ENCODE peak calls at places on chromosome 11, in eight cellular contexts. L is bronchial epithelial cell; Z is posterior cingulate gyrus; W is IMR-90; F is ovary; A is WTC11; X is Jurkat, Clone E6-1; P is omental fat pad. Y is an unnamed sample.

GRCh38 chr11:124123587-124123986 is 8.3 kb downstream of the VWA5A start:
- DNase-seq in Z (no peak), A (peak), X (peak), W (no peak), L (no peak), F (no peak), P (no peak), Y (no peak)

GRCh38 chr11:113504586-113504985 is 29.4 kb upstream of the DRD2 start:
- DNase-seq in L (no peak), W (no peak), F (no peak), A (no peak), X (no peak), Z (no peak), P (no peak), Y (no peak)

GRCh38 chr11:2150206-2150847 is 10.7 kb downstream of the INS start:
- DNase-seq in F (no peak), Z (no peak), W (peak), A (no peak), L (peak), X (no peak), P (no peak), Y (no peak)

GRCh38 chr11:106421673-106422292 is 344.3 kb downstream of the AASDHPPT start:
- DNase-seq in P (no peak), A (no peak), W (no peak), Z (no peak), F (no peak), X (no peak), L (peak), Y (no peak)

GRCh38 chr11:34823639-34824038 is 92.5 kb downstream of the APIP start:
- DNase-seq in L (no peak), W (no peak), P (no peak), Z (no peak), F (no peak), A (no peak), X (no peak), Y (no peak)

GRCh38 chr11:61752117-61752924 is at the start of gene MYRF:
- DNase-seq in X (no peak), F (peak), Z (peak), A (peak), P (no peak), W (peak), L (no peak), Y (peak)

GRCh38 chr11:61447601-61448551 is 18.0 kb downstream of the SDHAF2 start:
- DNase-seq in P (no peak), L (peak), F (no peak), A (no peak), Z (no peak), X (no peak), W (peak), Y (no peak)

GRCh38 chr11:86990520-86990919 is 35.3 kb upstream of the FZD4 start:
- DNase-seq in X (no peak), A (no peak), W (peak), Z (no peak), P (no peak), F (no peak), L (peak), Y (no peak)

GRCh38 chr11:123480290-123480815 is 50.3 kb downstream of the GRAMD1B start:
- DNase-seq in L (no peak), Z (no peak), P (no peak), A (no peak), F (no peak), W (no peak), X (no peak), Y (no peak)

GRCh38 chr11:3615998-3616397 is 25.8 kb downstream of the ART5 start:
- DNase-seq in P (no peak), W (no peak), Z (no peak), X (no peak), L (peak), A (no peak), F (no peak), Y (no peak)

GRCh38 chr11:7516488-7516887 is 2.7 kb downstream of the PPFIBP2 start:
- DNase-seq in X (no peak), F (no peak), W (no peak), Z (no peak), A (no peak), P (no peak), L (no peak), Y (no peak)

GRCh38 chr11:122897606-122898210 is 15.1 kb downstream of the JHY start:
- DNase-seq in F (no peak), L (peak), X (no peak), A (no peak), P (no peak), W (peak), Z (no peak), Y (no peak)

GRCh38 chr11:2298795-2299747 is 2.6 kb downstream of the C11orf21 start:
- DNase-seq in W (no peak), A (peak), F (no peak), L (peak), Z (no peak), X (no peak), P (peak), Y (peak)

GRCh38 chr11:12430351-12430750 is 53.0 kb downstream of the PARVA start:
- DNase-seq in F (no peak), P (no peak), X (no peak), A (no peak), W (peak), L (peak), Z (no peak), Y (no peak)

GRCh38 chr11:32405592-32405991 is 29.7 kb downstream of the WT1 start:
- DNase-seq in X (no peak), L (no peak), W (no peak), F (no peak), Z (no peak), P (no peak), A (no peak), Y (no peak)

GRCh38 chr11:44629732-44630345 is 64.4 kb downstream of the CD82 start:
- DNase-seq in P (peak), W (no peak), F (no peak), Z (no peak), X (no peak), A (no peak), L (no peak), Y (no peak)

GRCh38 chr11:134858783-134859480 is 446.9 kb upstream of the B3GAT1 start:
- DNase-seq in A (no peak), L (no peak), X (no peak), P (no peak), F (no peak), W (no peak), Z (no peak), Y (no peak)

GRCh38 chr11:64810891-64811272 is 531 bp upstream of the MEN1 start:
- DNase-seq in P (no peak), Z (no peak), W (no peak), A (peak), L (no peak), F (no peak), X (peak), Y (no peak)

GRCh38 chr11:84384637-84385227 is 1098.6 kb upstream of the CCDC90B start:
- DNase-seq in F (peak), W (peak), A (peak), L (peak), X (peak), P (peak), Z (no peak), Y (no peak)

GRCh38 chr11:60251485-60252207 is 8.7 kb upstream of the MS4A4E start:
- DNase-seq in F (no peak), Z (no peak), X (peak), W (no peak), A (no peak), L (peak), P (no peak), Y (no peak)

GRCh38 chr11:61918251-61919112 is 1.1 kb upstream of the RAB3IL1 start:
- DNase-seq in P (no peak), F (peak), Z (no peak), W (no peak), L (no peak), A (no peak), X (no peak), Y (no peak)

GRCh38 chr11:76824980-76825725 is 35.6 kb upstream of the ACER3 start:
- DNase-seq in P (no peak), L (peak), X (no peak), W (peak), Z (no peak), F (no peak), A (no peak), Y (no peak)

GRCh38 chr11:111297696-111298095 is 650 bp upstream of the POU2AF3 start:
- DNase-seq in P (no peak), W (no peak), X (no peak), A (peak), L (no peak), F (no peak), Z (no peak), Y (no peak)

GRCh38 chr11:3197878-3198528 is 20.6 kb downstream of the MRGPRG start:
- DNase-seq in W (no peak), Z (no peak), A (no peak), P (no peak), L (no peak), F (no peak), X (no peak), Y (no peak)

GRCh38 chr11:33687733-33688479 is 12.7 kb downstream of the C11orf91 start:
- DNase-seq in X (no peak), Z (no peak), W (peak), A (peak), F (peak), L (peak), P (no peak), Y (no peak)

GRCh38 chr11:65316311-65316978 is 1.8 kb downstream of the CDC42EP2 start:
- DNase-seq in L (peak), F (peak), P (no peak), X (no peak), W (peak), A (no peak), Z (no peak), Y (peak)

GRCh38 chr11:79431535-79431934 is 9.3 kb downstream of the TENM4 start:
- DNase-seq in W (peak), Z (no peak), X (no peak), P (no peak), L (peak), A (no peak), F (no peak), Y (no peak)

GRCh38 chr11:105177658-105178057 is 38.1 kb upstream of the CARD18 start:
- DNase-seq in A (no peak), P (no peak), L (peak), W (peak), Z (no peak), X (no peak), F (no peak), Y (no peak)

GRCh38 chr11:63920870-63921417 is 4.0 kb upstream of the RCOR2 start:
- DNase-seq in P (no peak), W (no peak), F (no peak), A (peak), L (no peak), Z (no peak), X (peak), Y (no peak)

GRCh38 chr11:17252704-17253103 is 23.8 kb upstream of the NUCB2 start:
- DNase-seq in W (no peak), X (no peak), Z (no peak), L (no peak), P (no peak), F (no peak), A (no peak), Y (no peak)